ENCODE peak calls at places on chromosomes 6 and 20, in nine cellular contexts. Q is stomach, V is transverse colon, D is H1, M is upper lobe of left lung, E is spleen, O is suprapubic skin, Y is endothelial cell of umbilical vein, N is HepG2. F is an unnamed sample.

GRCh38 chr6:30691208-30691872 is 556 bp upstream of the NRM start:
- DNase-seq in M (no peak), D (no peak), V (no peak), Q (no peak), E (no peak), N (no peak), O (no peak), Y (no peak), F (no peak)

GRCh38 chr6:56827908-56828649 is 126.8 kb upstream of the BEND6 start:
- DNase-seq in M (no peak), E (no peak), N (no peak), O (no peak), Q (no peak), V (no peak), D (no peak), Y (no peak), F (no peak)

GRCh38 chr6:69974193-69974592 is 107.8 kb downstream of the COL19A1 start:
- DNase-seq in O (no peak), Y (no peak), M (no peak), Q (no peak), N (no peak), E (no peak), V (no peak), D (no peak), F (no peak)

GRCh38 chr6:4405609-4406212 is 270.3 kb upstream of the ECI2 start:
- DNase-seq in E (no peak), O (no peak), D (no peak), V (no peak), Y (no peak), M (peak; percentile 14), N (no peak), Q (no peak), F (no peak)

GRCh38 chr6:22848121-22848520 is 278.8 kb downstream of the HDGFL1 start:
- DNase-seq in O (no peak), N (no peak), Q (no peak), Y (no peak), E (no peak), M (no peak), V (no peak), D (no peak), F (no peak)

GRCh38 chr20:7196481-7196880 is 429.0 kb downstream of the BMP2 start:
- DNase-seq in Q (no peak), D (no peak), V (no peak), M (no peak), Y (no peak), N (no peak), E (no peak), O (no peak), F (no peak)

GRCh38 chr6:88380083-88380482 is 213.9 kb upstream of the CNR1 start:
- DNase-seq in Q (no peak), N (no peak), E (peak; percentile 66), M (no peak), Y (peak; percentile 94), D (no peak), V (no peak), O (no peak), F (peak; percentile 19)

GRCh38 chr6:86937219-86938079 is at the start of gene HTR1E:
- DNase-seq in V (no peak), Y (peak; percentile 36), E (no peak), O (no peak), M (peak; percentile 84), N (peak; percentile 42), Q (peak; percentile 79), D (peak; percentile 90), F (no peak)

GRCh38 chr20:11906626-11907480 is 10.8 kb upstream of the BTBD3 start:
- DNase-seq in V (no peak), N (no peak), E (no peak), M (no peak), D (no peak), Y (no peak), Q (no peak), O (no peak), F (no peak)

GRCh38 chr6:105402090-105402980 is 547 bp downstream of the PREP start:
- DNase-seq in E (no peak), N (peak; percentile 25), Y (peak; percentile 52), Q (peak; percentile 36), V (peak; percentile 29), D (peak; percentile 78), O (peak; percentile 80), M (no peak), F (no peak)

GRCh38 chr6:83879746-83880145 is 20.3 kb downstream of the CYB5R4 start:
- DNase-seq in E (no peak), Q (no peak), V (no peak), M (no peak), D (no peak), Y (no peak), O (no peak), N (no peak), F (no peak)

DNA sequence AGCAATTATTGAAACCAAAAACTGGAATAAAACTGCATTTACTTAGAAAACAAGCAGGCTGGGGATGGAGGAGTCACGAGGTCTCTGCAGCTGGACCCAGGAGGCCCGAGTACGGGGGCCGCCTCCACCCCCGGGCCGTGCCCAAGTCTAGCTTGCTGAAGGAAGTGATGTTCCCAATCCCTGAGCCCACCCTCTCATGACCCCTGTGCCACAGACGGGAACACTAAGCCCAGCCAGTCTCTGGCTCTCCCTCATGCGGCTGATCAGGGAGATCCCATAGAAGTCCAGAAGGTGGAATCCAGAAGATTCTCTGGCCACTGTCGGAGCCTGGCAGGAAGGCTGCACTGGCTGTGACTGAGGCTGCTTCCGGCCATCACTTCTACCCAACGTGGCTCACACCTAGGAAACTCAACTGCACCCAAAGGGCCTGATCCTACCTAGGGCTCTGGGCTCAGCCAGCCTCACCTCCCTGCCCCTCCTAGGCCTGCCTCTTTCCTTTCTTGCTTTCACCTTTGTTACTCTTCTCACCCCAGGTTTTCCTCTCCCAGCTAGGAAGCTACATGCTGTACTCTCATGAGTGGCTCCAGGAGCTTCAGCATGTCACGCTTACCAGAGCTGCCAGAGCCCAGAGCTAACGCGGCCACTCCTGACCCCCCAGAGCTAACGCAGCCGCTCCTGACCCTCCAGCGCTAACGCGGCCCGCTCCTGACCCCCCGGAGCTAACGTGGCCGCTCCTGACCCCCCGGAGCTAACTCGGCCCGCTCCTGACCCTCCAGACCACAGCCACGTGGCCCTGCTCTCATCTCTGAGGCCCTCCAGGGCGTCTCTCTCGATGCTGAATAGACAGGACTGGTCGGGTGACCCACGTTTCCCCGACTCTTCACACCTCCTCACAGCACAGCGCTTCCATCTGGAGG is 24.7 kb upstream of the HELZ2 start:
- DNase-seq in O (no peak), M (no peak), Y (no peak), Q (no peak), D (no peak), E (no peak), V (no peak), N (no peak), F (no peak)
- TF ChIP-seq POLR2AphosphoS5 in O (no peak), M (no peak), Y (no peak), Q (no peak), D (no peak), E (no peak), V (no peak), N (no peak), F (no peak)

GRCh38 chr6:26521485-26522391 is 16.4 kb upstream of the HMGN4 start:
- DNase-seq in Y (peak; percentile 74), N (no peak), V (peak; percentile 87), Q (peak; percentile 75), D (peak; percentile 87), O (peak; percentile 89), E (peak; percentile 97), M (peak; percentile 96), F (peak; percentile 64)
- TF ChIP-seq POLR2A in Y (no peak), N (no peak), V (peak; percentile 68), Q (no peak), D (peak; percentile 72), O (no peak), E (peak; percentile 46), M (no peak), F (peak; percentile 45)

GRCh38 chr20:49813305-49813974 is 812 bp downstream of the SLC9A8 start:
- DNase-seq in V (no peak), D (no peak), M (no peak), Y (peak; percentile 5), N (no peak), E (no peak), Q (no peak), O (no peak), F (no peak)

GRCh38 chr20:49814057-49814675 is 1.5 kb downstream of the SLC9A8 start:
- DNase-seq in N (no peak), O (no peak), Y (no peak), D (no peak), Q (no peak), M (no peak), V (no peak), E (no peak), F (no peak)

GRCh38 chr20:49810491-49811190 is 2.0 kb upstream of the SLC9A8 start:
- DNase-seq in E (no peak), Q (no peak), M (no peak), O (no peak), Y (no peak), D (no peak), N (no peak), V (no peak), F (no peak)

GRCh38 chr20:49811825-49812462 is 684 bp upstream of the SLC9A8 start:
- DNase-seq in D (peak; percentile 51), O (no peak), M (no peak), N (no peak), Y (peak; percentile 40), V (no peak), E (no peak), Q (no peak), F (no peak)

DNA sequence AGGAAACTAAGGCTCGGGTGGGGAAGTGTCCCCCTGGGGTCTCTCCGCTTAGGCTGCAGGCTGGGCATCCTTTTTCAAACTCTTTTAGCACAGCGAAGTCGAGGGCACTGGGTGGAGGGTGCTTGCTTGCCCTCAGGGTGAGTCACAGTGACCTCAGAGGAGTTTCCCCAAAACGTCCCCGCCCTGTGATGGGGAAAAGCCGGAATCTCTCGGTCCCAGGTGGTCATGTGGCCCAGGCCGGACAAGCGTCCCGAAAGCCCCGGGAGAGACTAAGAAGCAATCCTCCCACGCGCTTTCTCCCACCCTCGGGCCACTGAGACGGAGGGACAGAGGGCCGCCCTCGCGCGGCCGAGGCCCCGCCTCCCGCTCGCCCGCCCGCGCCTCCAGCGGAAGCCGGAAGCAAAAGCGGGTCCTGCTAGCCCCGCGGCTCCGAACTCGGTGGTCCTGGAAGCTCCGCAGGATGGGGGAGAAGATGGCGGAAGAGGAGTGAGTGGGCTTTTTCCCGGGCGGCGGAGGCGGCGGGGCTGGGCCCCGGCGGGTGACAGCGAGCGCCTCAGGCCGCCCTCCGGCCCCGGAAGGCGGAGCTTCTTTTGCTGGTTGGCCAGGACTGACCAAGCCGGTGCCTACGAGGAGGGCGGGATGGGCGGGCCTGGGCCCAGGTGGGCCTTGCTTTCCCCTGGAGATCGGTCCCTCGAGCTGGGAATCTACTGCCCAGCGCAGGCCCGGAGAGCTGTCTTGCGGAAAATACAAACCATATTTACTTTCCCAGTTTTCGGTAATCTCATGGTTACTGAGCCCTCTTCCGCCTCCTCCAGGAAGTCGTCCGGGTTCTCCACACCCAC is at the start of gene SLC9A8:
- DNase-seq in D (peak; percentile 87), O (peak; percentile 92), M (peak; percentile 96), E (peak; percentile 96), Y (peak; percentile 87), N (peak; percentile 84), V (peak; percentile 89), Q (peak; percentile 83), F (peak; percentile 74)
- TF ChIP-seq CTCF in D (peak; percentile 36), O (peak; percentile 24), M (peak; percentile 44), E (peak; percentile 55), Y (peak; percentile 60), N (peak; percentile 53), V (peak; percentile 57), Q (no peak), F (peak; percentile 27)

DNA sequence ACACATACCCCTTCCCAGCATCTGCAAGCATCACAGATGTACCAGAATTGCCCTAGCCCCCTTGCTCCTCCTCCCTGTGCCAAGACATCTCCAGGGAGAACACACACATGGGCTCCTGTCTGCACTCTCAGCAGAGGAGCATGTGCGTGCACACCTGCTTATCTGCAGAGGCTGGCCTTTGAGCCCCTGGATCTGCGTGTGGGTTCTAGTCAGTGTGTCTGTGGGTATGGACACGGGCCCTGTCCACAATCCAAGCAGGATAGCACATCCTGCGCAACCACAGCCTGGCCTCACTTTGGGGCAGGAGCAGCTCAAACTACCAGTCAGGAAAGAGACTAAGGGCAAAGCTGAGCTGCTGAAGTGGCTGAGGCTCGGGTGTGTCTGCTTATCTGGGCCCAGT is 41.0 kb downstream of the HM13 start:
- DNase-seq in D (no peak), M (no peak), E (no peak), Q (no peak), N (no peak), O (no peak), Y (no peak), V (no peak), F (no peak)
- TF ChIP-seq POLR2AphosphoS5 in D (no peak), M (no peak), E (peak; percentile 21), Q (no peak), N (no peak), O (no peak), Y (no peak), V (no peak), F (no peak)

F was measured in breast epithelium.